ENCODE peak calls at places on chromosomes 13 and 19, in ten cellular contexts. L, S, H, F, V, C, X, P, W and Z are unnamed samples.

GRCh38 chr19:28556371-28556770 is 656.6 kb downstream of the UQCRFS1 start:
- DNase-seq in L (no peak), S (no peak), H (no peak), F (no peak), V (no peak), C (no peak), X (no peak), P (no peak), W (no peak), Z (no peak)

GRCh38 chr13:99442273-99442895 is 58.9 kb upstream of the TM9SF2 start:
- DNase-seq in L (no peak), S (peak), H (no peak), F (no peak), V (no peak), C (no peak), X (peak), P (peak), W (no peak), Z (peak)

GRCh38 chr13:51697181-51697580 is 106.8 kb downstream of the DHRS12 start:
- DNase-seq in L (no peak), S (no peak), H (no peak), F (no peak), V (no peak), C (no peak), X (no peak), P (no peak), W (no peak), Z (no peak)

GRCh38 chr13:30308548-30308947 is 1.2 kb upstream of the KATNAL1 start:
- DNase-seq in L (no peak), S (no peak), H (no peak), F (no peak), V (no peak), C (no peak), X (no peak), P (no peak), W (no peak), Z (no peak)

GRCh38 chr19:18117692-18118378 is 20.3 kb downstream of the MAST3 start:
- DNase-seq in L (peak), S (peak), H (peak), F (peak), V (peak), C (peak), X (peak), P (peak), W (peak), Z (peak)

GRCh38 chr19:53906211-53907192 is 2.6 kb upstream of the CACNG7 start:
- DNase-seq in L (no peak), S (peak), H (no peak), F (no peak), V (peak), C (peak), X (peak), P (peak), W (peak), Z (peak)

GRCh38 chr19:47901370-47901769 is 15.3 kb upstream of the SULT2A1 start:
- DNase-seq in L (no peak), S (no peak), H (peak), F (no peak), V (no peak), C (no peak), X (no peak), P (no peak), W (no peak), Z (no peak)

GRCh38 chr13:53311561-53311960 is 282.9 kb downstream of the OLFM4 start:
- DNase-seq in L (no peak), S (no peak), H (no peak), F (no peak), V (no peak), C (no peak), X (no peak), P (no peak), W (no peak), Z (no peak)

GRCh38 chr19:17020823-17021222 is 5.8 kb downstream of the CPAMD8 start:
- DNase-seq in L (no peak), S (no peak), H (no peak), F (no peak), V (no peak), C (no peak), X (no peak), P (no peak), W (no peak), Z (no peak)

GRCh38 chr19:56201973-56202372 is at the start of gene ZSCAN5C:
- DNase-seq in L (no peak), S (no peak), H (no peak), F (no peak), V (no peak), C (no peak), X (no peak), P (no peak), W (no peak), Z (no peak)

GRCh38 chr19:32168111-32168510 is 177.3 kb upstream of the ZNF507 start:
- DNase-seq in L (no peak), S (no peak), H (no peak), F (no peak), V (no peak), C (no peak), X (no peak), P (no peak), W (no peak), Z (no peak)

GRCh38 chr19:45179063-45179847 is 671 bp downstream of the BLOC1S3 start:
- DNase-seq in L (no peak), S (peak), H (peak), F (no peak), V (no peak), C (no peak), X (no peak), P (peak), W (peak), Z (no peak)

GRCh38 chr13:22103628-22104027 is 432.8 kb downstream of the FGF9 start:
- DNase-seq in L (no peak), S (no peak), H (no peak), F (no peak), V (no peak), C (no peak), X (no peak), P (no peak), W (no peak), Z (no peak)

GRCh38 chr19:35903550-35904179 is 1.3 kb downstream of the HCST start:
- DNase-seq in L (no peak), S (peak), H (peak), F (peak), V (peak), C (peak), X (peak), P (peak), W (peak), Z (peak)

GRCh38 chr19:4362871-4363545 is 19.6 kb downstream of the MPND start:
- DNase-seq in L (no peak), S (no peak), H (peak), F (no peak), V (no peak), C (no peak), X (no peak), P (no peak), W (peak), Z (no peak)

GRCh38 chr19:6204212-6204611 is 68.7 kb downstream of the ACSBG2 start:
- DNase-seq in L (no peak), S (no peak), H (peak), F (peak), V (no peak), C (no peak), X (no peak), P (no peak), W (no peak), Z (no peak)

GRCh38 chr13:113665582-113666323 is 1.3 kb upstream of the GRK1 start:
- DNase-seq in L (no peak), S (no peak), H (peak), F (no peak), V (no peak), C (no peak), X (no peak), P (no peak), W (no peak), Z (no peak)

GRCh38 chr13:64808704-64809103 is 2421.4 kb downstream of the PCDH9 start:
- DNase-seq in L (no peak), S (no peak), H (no peak), F (no peak), V (no peak), C (no peak), X (no peak), P (no peak), W (no peak), Z (no peak)

GRCh38 chr19:46976845-46977320 is 42.8 kb upstream of the NPAS1 start:
- DNase-seq in L (no peak), S (no peak), H (peak), F (no peak), V (no peak), C (no peak), X (no peak), P (no peak), W (peak), Z (no peak)

GRCh38 chr13:96958286-96958891 is 35.9 kb downstream of the OXGR1 start:
- DNase-seq in L (no peak), S (peak), H (no peak), F (no peak), V (no peak), C (no peak), X (no peak), P (no peak), W (no peak), Z (no peak)

GRCh38 chr13:50226515-50227147 is 211.4 kb downstream of the KCNRG start:
- DNase-seq in L (no peak), S (no peak), H (no peak), F (no peak), V (no peak), C (no peak), X (no peak), P (no peak), W (no peak), Z (no peak)

GRCh38 chr13:47945738-47946137 is 55.3 kb downstream of the SUCLA2 start:
- DNase-seq in L (peak), S (no peak), H (no peak), F (no peak), V (no peak), C (no peak), X (no peak), P (no peak), W (no peak), Z (no peak)

GRCh38 chr19:52741951-52742485 is 7.2 kb upstream of the ZNF611 start:
- DNase-seq in L (no peak), S (no peak), H (no peak), F (no peak), V (no peak), C (no peak), X (no peak), P (no peak), W (no peak), Z (no peak)